ENCODE peak calls at places on chromosomes 4 and X, in eight cellular contexts. H is right lobe of liver, V is hepatocyte, T is ovary, L is IMR-90, G is left lung, N is heart left ventricle, S is HFF-Myc. F is an unnamed sample.

GRCh38 chr4:3413217-3413671 is 28.5 kb upstream of the HGFAC start:
- DNase-seq in H (peak), S (no peak), N (no peak), V (no peak), G (no peak), T (peak), L (no peak), F (no peak)

GRCh38 chr4:3529363-3529762 is 2.9 kb downstream of the LRPAP1 start:
- DNase-seq in H (no peak), L (no peak), N (peak), T (peak), V (peak), S (no peak), G (peak), F (peak)

GRCh38 chrX:67114635-67115034 is 429.2 kb upstream of the AR start:
- DNase-seq in V (no peak), S (no peak), L (no peak), N (no peak), T (no peak), G (no peak), H (no peak), F (no peak)

GRCh38 chr4:166882221-166882620 is 352.1 kb downstream of the SPOCK3 start:
- DNase-seq in L (no peak), G (no peak), V (no peak), S (no peak), H (no peak), N (no peak), T (no peak), F (no peak)

GRCh38 chr4:113901994-113902787 is 77.3 kb downstream of the ARSJ start:
- DNase-seq in N (no peak), G (peak), V (peak), T (no peak), H (peak), L (no peak), S (no peak), F (no peak)

GRCh38 chrX:66110112-66110511 is 53.9 kb upstream of the HEPH start:
- DNase-seq in G (no peak), H (no peak), S (no peak), N (no peak), T (no peak), L (peak), V (peak), F (no peak)

GRCh38 chrX:150544222-150544787 is 24.1 kb upstream of the MTM1 start:
- DNase-seq in N (no peak), H (no peak), V (no peak), G (no peak), T (no peak), L (no peak), S (no peak), F (no peak)

GRCh38 chrX:77668391-77669237 is 117.4 kb downstream of the ATRX start:
- DNase-seq in S (peak), G (no peak), T (no peak), L (peak), V (no peak), N (no peak), H (no peak), F (no peak)

GRCh38 chr4:156321203-156321602 is 367.5 kb upstream of the CTSO start:
- DNase-seq in T (no peak), S (no peak), H (no peak), L (peak), G (no peak), V (no peak), N (no peak), F (no peak)
- TF ChIP-seq CTCF in T (no peak), S (no peak), H (no peak), L (no peak), G (no peak), V (no peak), N (no peak), F (no peak)

GRCh38 chrX:106177106-106177981 is 9.2 kb downstream of the PWWP3B start:
- DNase-seq in S (no peak), G (peak), N (peak), T (peak), V (peak), L (no peak), H (peak), F (no peak)

GRCh38 chrX:106177982-106178321 is 9.8 kb downstream of the PWWP3B start:
- DNase-seq in S (no peak), N (no peak), V (no peak), L (no peak), G (no peak), H (no peak), T (no peak), F (no peak)

DNA sequence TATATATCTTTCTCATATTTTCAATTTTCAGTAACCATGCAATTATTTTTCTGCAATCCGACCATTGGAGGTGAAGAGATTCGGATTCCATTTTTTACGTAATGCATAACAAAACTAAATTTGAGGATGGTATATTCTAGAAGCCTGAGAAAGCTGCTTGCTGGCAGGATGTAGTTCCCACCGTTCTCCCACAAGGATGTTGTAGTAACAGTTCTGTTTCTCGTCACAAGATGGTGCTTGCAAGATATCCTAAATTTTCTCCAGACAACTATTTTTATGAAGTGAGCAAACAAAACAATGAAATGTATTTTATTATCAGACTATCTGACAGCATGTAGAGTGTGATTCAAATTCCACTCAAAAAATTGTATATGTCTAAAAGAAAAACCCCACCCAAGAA is 10.7 kb downstream of the PWWP3B start:
- DNase-seq in N (no peak), G (no peak), S (no peak), L (no peak), V (no peak), T (no peak), H (no peak), F (no peak)
- TF ChIP-seq CTCF in N (no peak), G (no peak), S (no peak), L (no peak), V (peak), T (no peak), H (no peak), F (no peak)

GRCh38 chr4:133379681-133380438 is 230.8 kb downstream of the PCDH10 start:
- DNase-seq in N (no peak), L (no peak), T (no peak), S (no peak), G (peak), V (no peak), H (no peak), F (no peak)
- TF ChIP-seq CTCF in N (no peak), L (no peak), T (no peak), S (no peak), G (no peak), V (no peak), H (no peak), F (no peak)

DNA sequence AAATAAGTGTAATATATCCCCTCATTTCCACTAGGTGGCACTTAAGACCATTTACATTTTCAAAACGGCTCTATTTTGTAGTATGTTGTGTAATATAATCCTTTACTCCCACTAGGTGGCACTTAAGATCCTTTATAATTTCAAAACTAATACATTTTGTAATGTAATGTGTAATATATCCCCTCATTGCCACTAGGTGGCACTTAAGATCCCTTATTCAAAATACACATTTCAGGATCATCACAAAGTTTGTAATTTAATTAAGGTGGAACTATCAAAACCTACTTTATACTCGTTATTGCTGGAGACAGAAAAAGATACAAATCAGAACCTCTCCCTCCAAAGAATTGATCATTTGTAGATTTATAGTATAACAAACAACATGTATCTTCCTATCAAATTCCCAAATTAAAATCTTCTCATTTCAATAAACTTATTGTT is 132.5 kb downstream of the ARHGAP6 start:
- DNase-seq in N (no peak), T (no peak), L (peak), V (peak), G (no peak), S (peak), H (no peak), F (no peak)
- TF ChIP-seq CTCF in N (peak), T (peak), L (peak), V (peak), G (peak), S (peak), H (peak), F (peak)

GRCh38 chrX:56733459-56734046 is 4.5 kb downstream of the NBDY start:
- DNase-seq in G (no peak), V (peak), T (no peak), S (no peak), H (no peak), N (peak), L (peak), F (no peak)
- TF ChIP-seq CTCF in G (peak), V (peak), T (peak), S (peak), H (peak), N (peak), L (peak), F (peak)

GRCh38 chr4:86653237-86653865 is 59.2 kb downstream of the PTPN13 start:
- DNase-seq in G (no peak), S (no peak), H (no peak), T (no peak), L (no peak), N (no peak), V (no peak), F (no peak)
- TF ChIP-seq CTCF in G (no peak), S (peak), H (peak), T (no peak), L (peak), N (no peak), V (no peak), F (peak)

GRCh38 chr4:153792893-153793227 is 4.0 kb upstream of the SFRP2 start:
- DNase-seq in T (no peak), H (no peak), N (no peak), S (no peak), G (peak), L (no peak), V (no peak), F (no peak)
- TF ChIP-seq CTCF in T (no peak), H (no peak), N (no peak), S (no peak), G (no peak), L (no peak), V (no peak), F (no peak)

DNA sequence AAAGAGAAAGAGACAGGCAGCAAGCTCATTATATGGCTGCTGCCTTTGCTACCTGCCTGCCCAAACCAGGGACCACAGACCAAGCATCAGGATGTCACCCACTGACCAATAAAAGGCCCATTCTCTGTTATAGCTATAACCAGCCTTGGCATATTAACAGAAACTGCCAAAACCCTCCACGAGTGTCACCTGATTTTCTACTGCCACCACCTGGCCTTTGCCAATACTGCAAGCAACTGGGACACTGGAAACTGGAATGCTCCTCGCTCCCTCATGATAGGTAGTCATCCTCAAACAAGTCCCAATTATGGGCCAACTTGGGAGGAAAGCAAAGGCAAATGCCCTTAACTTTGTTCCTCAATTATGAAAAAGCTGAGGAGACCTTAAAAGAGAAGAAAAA is 76.0 kb downstream of the SPIN4 start:
- DNase-seq in N (no peak), V (peak), H (peak), T (no peak), S (no peak), G (no peak), L (peak), F (no peak)
- TF ChIP-seq CTCF in N (peak), V (peak), H (peak), T (no peak), S (peak), G (peak), L (peak), F (peak)

GRCh38 chr4:55186700-55187099 is 61.3 kb upstream of the KDR start:
- DNase-seq in T (no peak), V (no peak), N (no peak), H (no peak), L (no peak), G (no peak), S (no peak), F (no peak)

GRCh38 chr4:55181606-55182005 is 56.2 kb upstream of the KDR start:
- DNase-seq in L (peak), S (no peak), N (no peak), H (no peak), V (no peak), T (no peak), G (no peak), F (no peak)

GRCh38 chr4:55184600-55185523 is 59.5 kb upstream of the KDR start:
- DNase-seq in L (peak), H (no peak), G (no peak), T (peak), S (no peak), N (peak), V (peak), F (no peak)

GRCh38 chr4:55183926-55184599 is 58.7 kb upstream of the KDR start:
- DNase-seq in H (no peak), V (peak), G (no peak), T (no peak), L (peak), S (peak), N (no peak), F (no peak)

GRCh38 chr4:55186123-55186522 is 60.7 kb upstream of the KDR start:
- DNase-seq in G (no peak), L (no peak), N (no peak), S (no peak), H (no peak), V (no peak), T (no peak), F (no peak)
- TF ChIP-seq CTCF in G (no peak), L (peak), N (no peak), S (no peak), H (no peak), V (peak), T (no peak), F (peak)